ENCODE peak calls at places on chromosome 14, in five cellular contexts. E, J, M, A and T are unnamed samples.

GRCh38 chr14:50085570-50086315 is 30.6 kb downstream of the VCPKMT start:
- DNase-seq in J (no peak), M (peak), A (no peak), E (no peak), T (no peak)

GRCh38 chr14:22535126-22535525 is 53.9 kb downstream of the DAD1 start:
- DNase-seq in A (no peak), J (no peak), M (no peak), E (no peak), T (no peak)

GRCh38 chr14:105900398-105901160 is 374.2 kb downstream of the TMEM121 start:
- DNase-seq in A (no peak), M (no peak), J (no peak), E (no peak), T (no peak)

GRCh38 chr14:39219075-39219499 is 14.6 kb upstream of the MIA2 start:
- DNase-seq in J (no peak), E (peak), M (peak), A (peak), T (no peak)

GRCh38 chr14:55715889-55716288 is 135.9 kb downstream of the KTN1 start:
- DNase-seq in E (no peak), M (peak), J (no peak), A (no peak), T (no peak)

GRCh38 chr14:81219821-81220487 is 805 bp downstream of the GTF2A1 start:
- DNase-seq in A (no peak), M (peak), J (peak), E (peak), T (peak)

GRCh38 chr14:104865631-104866441 is 768 bp downstream of the CEP170B start:
- DNase-seq in E (peak), M (peak), A (peak), J (peak), T (peak)

GRCh38 chr14:34872822-34873590 is 2.2 kb downstream of the BAZ1A start:
- DNase-seq in A (no peak), M (peak), E (peak), J (no peak), T (no peak)

GRCh38 chr14:58663494-58664111 is 25.8 kb downstream of the DACT1 start:
- DNase-seq in J (no peak), E (no peak), A (no peak), M (peak), T (peak)

GRCh38 chr14:43475762-43476161 is 1031.3 kb downstream of the FSCB start:
- DNase-seq in E (peak), J (no peak), A (no peak), M (no peak), T (no peak)

GRCh38 chr14:101020971-101021370 is 117.4 kb upstream of the RTL1 start:
- DNase-seq in J (no peak), M (no peak), E (no peak), A (no peak), T (no peak)

GRCh38 chr14:102344084-102344483 is 18.6 kb downstream of the CINP start:
- DNase-seq in E (no peak), A (no peak), J (no peak), M (no peak), T (no peak)

GRCh38 chr14:32381869-32382268 is 52.8 kb downstream of the AKAP6 start:
- DNase-seq in M (no peak), E (no peak), A (no peak), J (no peak), T (no peak)

GRCh38 chr14:58942516-58942915 is 246.0 kb upstream of the DAAM1 start:
- DNase-seq in J (no peak), M (peak), A (no peak), E (no peak), T (no peak)

GRCh38 chr14:99502989-99503421 is 21.8 kb downstream of the CCNK start:
- DNase-seq in J (no peak), M (no peak), A (no peak), E (no peak), T (no peak)

GRCh38 chr14:103428732-103429556 is 43.7 kb downstream of the MARK3 start:
- DNase-seq in M (no peak), E (no peak), A (no peak), J (no peak), T (no peak)

GRCh38 chr14:87133073-87133815 is 859.7 kb downstream of the GALC start:
- DNase-seq in A (no peak), J (no peak), E (no peak), M (peak), T (no peak)

GRCh38 chr14:31229638-31230229 is 22.1 kb upstream of the HECTD1 start:
- DNase-seq in M (peak), E (peak), A (peak), J (peak), T (no peak)

GRCh38 chr14:100828448-100828834 is 2.5 kb downstream of the MEG3 start:
- DNase-seq in E (no peak), J (no peak), A (no peak), M (no peak), T (no peak)

GRCh38 chr14:22622220-22622619 is 21.9 kb downstream of the OR6J1 start:
- DNase-seq in J (no peak), A (no peak), E (no peak), M (peak), T (no peak)

GRCh38 chr14:55071870-55072640 is 20.6 kb downstream of the MAPK1IP1L start:
- DNase-seq in J (no peak), M (peak), E (peak), A (no peak), T (no peak)

GRCh38 chr14:85907536-85907935 is 377.6 kb downstream of the FLRT2 start:
- DNase-seq in E (no peak), A (no peak), M (no peak), J (no peak), T (no peak)
- TF ChIP-seq RAD21 in E (no peak), A (no peak), M (no peak), J (no peak), T (no peak)

GRCh38 chr14:53306267-53306721 is 153.2 kb upstream of the DDHD1 start:
- DNase-seq in M (peak), E (peak), A (peak), J (peak), T (peak)

GRCh38 chr14:53310412-53310811 is 157.3 kb upstream of the DDHD1 start:
- DNase-seq in A (no peak), J (no peak), E (no peak), M (no peak), T (no peak)

GRCh38 chr14:53304726-53305381 is 151.7 kb upstream of the DDHD1 start:
- DNase-seq in M (peak), E (no peak), A (no peak), J (no peak), T (no peak)

GRCh38 chr14:53306926-53307325 is 153.8 kb upstream of the DDHD1 start:
- DNase-seq in J (no peak), M (peak), E (no peak), A (no peak), T (no peak)
- TF ChIP-seq RAD21 in J (no peak), M (no peak), E (no peak), A (no peak), T (no peak)

DNA sequence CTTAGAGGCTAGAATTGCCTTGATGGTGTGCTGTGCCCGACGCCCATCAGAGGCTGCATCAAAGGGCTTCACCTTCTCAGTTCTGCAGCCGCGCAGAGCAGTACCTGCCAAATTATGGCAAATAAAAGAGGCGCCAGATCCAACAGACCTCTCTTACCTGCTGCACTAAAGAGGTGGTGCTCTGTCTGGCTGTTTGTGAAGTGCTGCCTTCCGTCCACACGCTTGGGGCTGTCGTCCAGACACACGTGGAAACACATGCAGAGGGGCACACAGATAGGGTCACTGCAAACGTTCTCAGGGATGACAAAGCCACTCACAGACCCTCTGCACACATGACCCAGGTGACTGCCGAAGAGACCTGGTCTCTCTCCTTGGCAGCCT is 617.5 kb downstream of the VRK1 start:
- DNase-seq in M (no peak), J (no peak), E (no peak), A (no peak), T (no peak)
- TF ChIP-seq RAD21 in M (no peak), J (no peak), E (no peak), A (no peak), T (no peak)

GRCh38 chr14:74401504-74402241 is 24.3 kb downstream of the SYNDIG1L start:
- DNase-seq in M (no peak), A (no peak), E (no peak), J (peak), T (peak)
- TF ChIP-seq RAD21 in M (no peak), A (no peak), E (no peak), J (no peak), T (no peak)